ENCODE peak calls at places on chromosome 12, in ten cellular contexts. T is AG20443; Q is neural crest cell; P is left cardiac atrium; H is iris pigment epithelial cell; W is prostate gland; G is CD4-positive, CD25-positive, alpha-beta regulatory T cell; O is stimulated activated CD4-positive, alpha-beta T cell treated with anti-CD3 and anti-CD28 coated beads, Interleukin-4, amount 100 ng/mL, for 48 hours; N is pons; L is myocyte. C is an unnamed sample.

GRCh38 chr12:86774841-86775386 is 518.7 kb upstream of the MGAT4C start:
- DNase-seq in T (no peak), Q (no peak), P (no peak), H (peak), W (no peak), G (no peak), O (no peak), N (no peak), L (no peak), C (no peak)

GRCh38 chr12:49887091-49887490 is 16.6 kb downstream of the FAIM2 start:
- DNase-seq in T (no peak), Q (no peak), P (peak), H (no peak), W (no peak), G (no peak), O (no peak), N (no peak), L (no peak), C (no peak)

GRCh38 chr12:113381237-113381636 is 22.4 kb downstream of the SDS start:
- DNase-seq in T (no peak), Q (no peak), P (no peak), H (no peak), W (no peak), G (no peak), O (no peak), N (peak), L (no peak), C (no peak)

GRCh38 chr12:109764776-109765492 is 51.3 kb downstream of the FAM222A start:
- DNase-seq in T (no peak), Q (no peak), P (no peak), H (no peak), W (no peak), G (no peak), O (no peak), N (no peak), L (no peak), C (no peak)

GRCh38 chr12:131574397-131574775 is 136.5 kb upstream of the SFSWAP start:
- DNase-seq in T (no peak), Q (no peak), P (no peak), H (no peak), W (no peak), G (no peak), O (no peak), N (no peak), L (no peak), C (no peak)

GRCh38 chr12:10189653-10190052 is 10.8 kb downstream of the TMEM52B start:
- DNase-seq in T (peak), Q (no peak), P (peak), H (peak), W (peak), G (no peak), O (no peak), N (peak), L (no peak), C (no peak)

GRCh38 chr12:118058881-118059644 is 1.9 kb downstream of the WSB2 start:
- DNase-seq in T (peak), Q (no peak), P (no peak), H (peak), W (no peak), G (no peak), O (no peak), N (peak), L (peak), C (no peak)

GRCh38 chr12:68158427-68158826 is 1.1 kb downstream of the IFNG start:
- DNase-seq in T (no peak), Q (no peak), P (no peak), H (no peak), W (no peak), G (no peak), O (no peak), N (no peak), L (peak), C (peak)

GRCh38 chr12:18750087-18750486 is 12.2 kb downstream of the CAPZA3 start:
- DNase-seq in T (peak), Q (no peak), P (no peak), H (peak), W (no peak), G (no peak), O (no peak), N (no peak), L (no peak), C (no peak)

GRCh38 chr12:82665142-82665923 is 21.4 kb upstream of the TMTC2 start:
- DNase-seq in T (no peak), Q (no peak), P (no peak), H (no peak), W (no peak), G (no peak), O (no peak), N (no peak), L (no peak), C (no peak)

GRCh38 chr12:105573574-105573973 is 243.1 kb downstream of the C12orf75 start:
- DNase-seq in T (no peak), Q (no peak), P (no peak), H (no peak), W (no peak), G (no peak), O (no peak), N (no peak), L (peak), C (no peak)

GRCh38 chr12:79927772-79928474 is 7.0 kb downstream of the PPP1R12A start:
- DNase-seq in T (peak), Q (no peak), P (no peak), H (peak), W (no peak), G (peak), O (no peak), N (no peak), L (peak), C (peak)

GRCh38 chr12:19941096-19941495 is 427.2 kb upstream of the PDE3A start:
- DNase-seq in T (no peak), Q (no peak), P (no peak), H (no peak), W (no peak), G (no peak), O (no peak), N (no peak), L (no peak), C (no peak)

GRCh38 chr12:124026755-124027745 is 54.0 kb downstream of the ZNF664 start:
- DNase-seq in T (peak), Q (no peak), P (no peak), H (peak), W (no peak), G (no peak), O (no peak), N (no peak), L (peak), C (peak)

GRCh38 chr12:53842686-53843085 is 90.9 kb upstream of the CISTR start:
- DNase-seq in T (no peak), Q (no peak), P (no peak), H (no peak), W (no peak), G (no peak), O (no peak), N (no peak), L (no peak), C (no peak)

C was measured in MM.1S.